ENCODE peak calls at places on chromosomes 11 and 22, in six cellular contexts. Y is GM12891, D is H1, I is K562, N is GM12878, J is HepG2. L is an unnamed sample.

GRCh38 chr22:47607486-47607885 is 845.0 kb downstream of the TBC1D22A start:
- DNase-seq in D (no peak), J (no peak), I (no peak), Y (no peak), N (no peak), L (no peak)

GRCh38 chr11:118171274-118172062 is 5.0 kb downstream of the SCN2B start:
- DNase-seq in N (no peak), D (no peak), Y (peak; percentile 81), I (peak; percentile 87), J (peak; percentile 56), L (peak; percentile 80)

GRCh38 chr11:111379500-111380136 is 543 bp upstream of the POU2AF1 start:
- DNase-seq in D (no peak), N (no peak), J (no peak), Y (no peak), I (no peak), L (no peak)

GRCh38 chr11:121488145-121488544 is 35.4 kb upstream of the SORL1-AS1 start:
- DNase-seq in Y (no peak), J (no peak), D (no peak), I (no peak), N (no peak), L (no peak)

GRCh38 chr22:34897126-34897525 is 168.8 kb upstream of the ISX start:
- DNase-seq in I (no peak), J (no peak), D (no peak), N (no peak), Y (no peak), L (no peak)

GRCh38 chr11:115869780-115870431 is 365.7 kb upstream of the CADM1 start:
- DNase-seq in I (no peak), Y (no peak), N (peak; percentile 51), J (peak; percentile 13), D (peak; percentile 54), L (no peak)

GRCh38 chr11:110538154-110538553 is 108.4 kb downstream of the FDX1 start:
- DNase-seq in D (no peak), Y (no peak), N (no peak), I (no peak), J (no peak), L (no peak)

GRCh38 chr11:2663915-2664314 is 35.9 kb downstream of the KCNQ1OT1 start:
- DNase-seq in J (no peak), I (no peak), D (no peak), Y (no peak), N (no peak), L (no peak)

GRCh38 chr11:96070453-96070852 is 146.5 kb upstream of the MTMR2 start:
- DNase-seq in J (no peak), D (no peak), N (no peak), I (no peak), Y (no peak), L (no peak)

GRCh38 chr22:45212306-45212709 is 28.4 kb downstream of the KIAA0930 start:
- DNase-seq in N (no peak), J (no peak), D (no peak), I (peak; percentile 12), Y (no peak), L (no peak)

GRCh38 chr11:124753207-124753606 is 1.2 kb upstream of the VSIG2 start:
- DNase-seq in N (no peak), I (no peak), Y (no peak), J (no peak), D (no peak), L (no peak)

GRCh38 chr22:22084089-22084711 is 101.6 kb upstream of the TOP3B start:
- DNase-seq in Y (no peak), I (no peak), D (no peak), N (no peak), J (no peak), L (no peak)

GRCh38 chr11:72041364-72042058 is 38.8 kb downstream of the NUMA1 start:
- DNase-seq in I (no peak), Y (no peak), D (no peak), N (no peak), J (peak; percentile 31), L (no peak)
- TF ChIP-seq POLR2A in I (no peak), Y (peak; percentile 59), D (peak; percentile 62), N (peak; percentile 64), J (peak; percentile 56), L (peak; percentile 45)

DNA sequence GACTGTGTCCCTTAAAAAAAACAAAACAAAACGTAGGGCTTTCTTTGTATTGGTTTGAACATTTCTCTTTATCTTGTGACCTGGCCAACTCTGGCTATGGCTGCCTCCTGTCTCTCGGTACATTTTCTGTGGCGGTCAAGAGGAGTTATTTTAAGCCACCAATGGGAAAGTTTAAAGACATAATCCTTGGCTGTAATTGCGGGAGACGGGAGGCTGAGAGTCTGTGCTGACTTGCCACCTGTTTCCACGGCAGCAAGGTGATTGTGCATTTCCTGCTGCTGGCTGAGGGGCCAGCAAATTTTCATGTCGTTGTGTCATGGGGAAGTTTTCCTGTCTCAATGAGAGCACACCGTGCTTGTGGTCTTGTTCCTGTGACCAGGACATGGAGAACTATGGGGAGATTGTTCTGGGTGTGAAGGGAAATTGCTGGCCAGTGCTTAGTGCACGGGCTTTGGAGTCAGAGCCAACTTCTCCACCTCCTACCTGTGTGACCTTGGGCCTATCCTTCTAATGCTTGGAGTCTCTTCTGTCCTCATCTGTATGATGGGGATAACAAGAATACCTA is 11.0 kb downstream of the PTPRJ start:
- DNase-seq in N (no peak), D (no peak), J (no peak), Y (no peak), I (no peak), L (no peak)
- TF ChIP-seq TAF1 in N (no peak), D (no peak), J (no peak), Y (no peak), I (no peak), L (no peak)

DNA sequence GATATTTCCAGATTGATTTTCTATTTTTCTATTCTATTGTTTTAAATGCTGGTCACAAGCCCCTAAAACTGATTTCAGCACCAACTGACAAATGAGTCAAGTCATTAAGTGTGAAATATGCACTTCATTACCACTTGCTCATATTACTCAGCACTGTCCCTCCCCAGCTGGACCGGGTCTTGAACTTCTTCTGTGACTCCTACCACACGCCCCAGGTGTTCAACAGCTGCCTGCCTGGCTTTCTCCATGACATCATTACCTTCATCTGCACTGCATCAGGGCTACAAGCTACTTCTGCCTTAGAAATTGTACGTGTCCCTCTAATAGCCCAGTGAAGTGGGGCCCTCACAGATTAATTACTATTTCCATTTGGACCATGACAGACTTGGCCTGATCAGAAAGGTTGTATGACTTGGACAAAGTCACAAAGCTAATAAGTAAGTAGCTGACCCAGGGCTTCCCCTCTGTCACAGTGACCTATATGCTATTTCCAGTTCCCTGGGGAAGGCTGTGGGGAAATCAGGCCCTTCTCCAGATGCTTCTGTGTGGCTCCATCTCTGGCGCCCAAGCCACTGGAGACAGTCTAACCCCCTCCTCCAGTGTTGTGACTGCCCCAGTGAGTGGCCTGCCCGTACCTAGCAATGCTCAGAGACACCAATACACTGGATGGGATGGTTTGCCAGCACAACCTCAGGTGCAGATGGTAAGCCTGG is 18.1 kb downstream of the TBC1D10A start:
- DNase-seq in I (no peak), J (no peak), N (peak; percentile 65), D (no peak), Y (no peak), L (peak; percentile 58)
- TF ChIP-seq POLR2AphosphoS5 in I (no peak), J (no peak), N (peak; percentile 43), D (no peak), Y (peak; percentile 65), L (peak; percentile 59)

GRCh38 chr11:6473481-6474422 is at the start of gene TRIM3:
- DNase-seq in D (peak; percentile 46), J (peak; percentile 50), Y (peak; percentile 84), I (peak; percentile 99), N (no peak), L (peak; percentile 87)
- TF ChIP-seq POLR2A in D (peak; percentile 21), J (peak; percentile 53), Y (no peak), I (no peak), N (peak; percentile 72), L (peak; percentile 59)

GRCh38 chr11:11735586-11735985 is 106.2 kb upstream of the USP47 start:
- DNase-seq in Y (no peak), I (no peak), J (no peak), N (no peak), D (peak; percentile 5), L (no peak)

GRCh38 chr11:11732116-11732515 is 109.7 kb upstream of the USP47 start:
- DNase-seq in Y (no peak), J (no peak), I (no peak), N (no peak), D (no peak), L (no peak)

GRCh38 chr11:11733246-11733763 is 108.5 kb upstream of the USP47 start:
- DNase-seq in J (no peak), I (no peak), D (no peak), N (no peak), Y (no peak), L (no peak)

GRCh38 chr11:11728371-11728770 is 106.6 kb upstream of the GALNT18 start:
- DNase-seq in N (no peak), I (no peak), Y (no peak), D (no peak), J (no peak), L (no peak)

GRCh38 chr11:11731311-11732083 is 109.7 kb upstream of the GALNT18 start:
- DNase-seq in J (no peak), I (no peak), Y (no peak), N (no peak), D (no peak), L (no peak)
- TF ChIP-seq TAF1 in J (no peak), I (no peak), Y (no peak), N (no peak), D (no peak), L (no peak)

GRCh38 chr11:27658535-27659236 is 41.6 kb downstream of the BDNF start:
- DNase-seq in J (no peak), N (no peak), D (no peak), Y (no peak), I (no peak), L (no peak)
- TF ChIP-seq POLR2AphosphoS5 in J (no peak), N (no peak), D (no peak), Y (no peak), I (no peak), L (no peak)

GRCh38 chr11:67372993-67373915 is at the start of gene CLCF1:
- DNase-seq in N (no peak), I (peak; percentile 89), Y (no peak), J (no peak), D (no peak), L (peak; percentile 82)
- TF ChIP-seq POLR2A in N (no peak), I (peak; percentile 65), Y (no peak), J (no peak), D (no peak), L (no peak)

L was measured in GM12892.